ENCODE peak calls at places on chromosomes 12 and 14, in six cellular contexts. U is lung, B is tibial nerve, A is HFFc6, Y is endodermal cell, C is WERI-Rb-1. W is an unnamed sample.

GRCh38 chr14:86858043-86858442 is 1134.9 kb downstream of the GALC start:
- DNase-seq in U (no peak), B (no peak), A (peak), Y (no peak), C (no peak), W (peak)

GRCh38 chr12:24244801-24245200 is 295.3 kb upstream of the SOX5 start:
- DNase-seq in U (no peak), B (no peak), A (no peak), Y (no peak), C (no peak), W (no peak)

GRCh38 chr12:115973968-115974765 is 303.3 kb downstream of the MED13L start:
- DNase-seq in U (no peak), B (no peak), A (no peak), Y (no peak), C (no peak), W (no peak)

GRCh38 chr14:33745163-33745562 is 205.7 kb downstream of the EGLN3 start:
- DNase-seq in U (no peak), B (no peak), A (no peak), Y (no peak), C (no peak), W (peak)

GRCh38 chr14:89025581-89026236 is 201.3 kb downstream of the TTC8 start:
- DNase-seq in U (no peak), B (no peak), A (peak), Y (no peak), C (no peak), W (no peak)

GRCh38 chr14:88005978-88006851 is 1.3 kb downstream of the GPR65 start:
- DNase-seq in U (no peak), B (no peak), A (no peak), Y (no peak), C (no peak), W (peak)

GRCh38 chr14:56881181-56881580 is 70.9 kb upstream of the OTX2 start:
- DNase-seq in U (no peak), B (no peak), A (no peak), Y (no peak), C (no peak), W (no peak)

GRCh38 chr12:109654357-109654756 is 59.3 kb upstream of the FAM222A start:
- DNase-seq in U (no peak), B (no peak), A (no peak), Y (no peak), C (no peak), W (no peak)

GRCh38 chr12:20366776-20367409 is 1.4 kb upstream of the PDE3A start:
- DNase-seq in U (no peak), B (no peak), A (no peak), Y (no peak), C (no peak), W (no peak)

GRCh38 chr14:31703056-31703455 is 141.9 kb downstream of the NUBPL start:
- DNase-seq in U (no peak), B (no peak), A (no peak), Y (no peak), C (no peak), W (no peak)

GRCh38 chr14:101358726-101359125 is 202.6 kb upstream of the DIO3 start:
- DNase-seq in U (peak), B (no peak), A (no peak), Y (no peak), C (no peak), W (no peak)

GRCh38 chr14:76924363-76925151 is 98.3 kb downstream of the LRRC74A start:
- DNase-seq in U (no peak), B (no peak), A (no peak), Y (peak), C (no peak), W (no peak)

GRCh38 chr12:40733871-40734270 is 41.6 kb downstream of the CNTN1 start:
- DNase-seq in U (no peak), B (no peak), A (no peak), Y (no peak), C (no peak), W (no peak)

GRCh38 chr12:93050026-93050747 is 121.1 kb upstream of the EEA1 start:
- DNase-seq in U (no peak), B (no peak), A (peak), Y (no peak), C (no peak), W (peak)

GRCh38 chr12:129641916-129642315 is 261.9 kb downstream of the TMEM132D start:
- DNase-seq in U (no peak), B (no peak), A (no peak), Y (no peak), C (no peak), W (no peak)

GRCh38 chr14:34722723-34723545 is 8.5 kb upstream of the CFL2 start:
- DNase-seq in U (no peak), B (peak), A (peak), Y (peak), C (no peak), W (no peak)

GRCh38 chr12:70354777-70355176 is 11.3 kb upstream of the KCNMB4 start:
- DNase-seq in U (no peak), B (no peak), A (no peak), Y (no peak), C (no peak), W (no peak)

GRCh38 chr14:98412431-98412830 is 859.6 kb downstream of the BCL11B start:
- DNase-seq in U (no peak), B (no peak), A (no peak), Y (no peak), C (no peak), W (no peak)

GRCh38 chr12:108568653-108569154 is 6.3 kb downstream of the ISCU start:
- DNase-seq in U (no peak), B (no peak), A (no peak), Y (peak), C (no peak), W (no peak)

GRCh38 chr12:92396647-92397258 is 251.1 kb upstream of the BTG1 start:
- DNase-seq in U (no peak), B (no peak), A (peak), Y (no peak), C (no peak), W (peak)

GRCh38 chr12:125210104-125210755 is 145.0 kb downstream of the AACS start:
- DNase-seq in U (no peak), B (no peak), A (no peak), Y (no peak), C (no peak), W (no peak)

GRCh38 chr14:99644723-99645544 is at the start of gene HHIPL1:
- DNase-seq in U (no peak), B (no peak), A (no peak), Y (peak), C (no peak), W (peak)

GRCh38 chr12:114710151-114710550 is 26.2 kb upstream of the TBX3 start:
- DNase-seq in U (no peak), B (no peak), A (no peak), Y (peak), C (peak), W (no peak)

DNA sequence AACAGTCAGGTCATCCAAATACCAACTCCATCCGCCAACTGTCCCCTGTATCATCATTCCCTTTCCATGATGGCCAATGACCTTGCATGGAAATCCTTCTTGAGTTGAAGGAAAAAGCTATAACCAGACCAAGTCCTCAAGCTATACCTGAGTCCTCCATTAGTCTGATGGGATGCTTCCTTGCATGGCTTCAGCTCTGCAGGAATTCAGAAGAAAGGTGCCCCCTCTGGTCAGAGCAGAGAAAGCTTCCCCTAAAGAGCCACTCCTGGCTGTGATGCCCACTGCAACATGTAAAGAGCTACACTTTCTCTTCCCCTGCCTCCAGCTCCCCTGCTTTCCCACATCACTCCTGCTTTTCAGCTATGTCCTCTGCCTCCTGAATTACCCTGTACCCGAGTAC is 43.1 kb upstream of the FKBP4 start:
- DNase-seq in U (no peak), B (no peak), A (no peak), Y (peak), C (peak), W (no peak)
- TF ChIP-seq CTCF in U (no peak), B (no peak), A (no peak), Y (peak), C (peak), W (no peak)

GRCh38 chr12:78584695-78585094 is 279.9 kb upstream of the SYT1 start:
- DNase-seq in U (no peak), B (no peak), A (no peak), Y (peak), C (peak), W (no peak)
- TF ChIP-seq CTCF in U (no peak), B (no peak), A (peak), Y (peak), C (peak), W (no peak)

GRCh38 chr14:51653855-51654548 is 2.3 kb downstream of the FRMD6 start:
- DNase-seq in U (no peak), B (no peak), A (no peak), Y (no peak), C (no peak), W (no peak)

GRCh38 chr14:51652168-51653095 is 722 bp downstream of the FRMD6 start:
- DNase-seq in U (peak), B (peak), A (no peak), Y (peak), C (no peak), W (no peak)

GRCh38 chr14:51654549-51654879 is 2.8 kb downstream of the FRMD6 start:
- DNase-seq in U (no peak), B (no peak), A (no peak), Y (no peak), C (no peak), W (no peak)

GRCh38 chr14:51651388-51652167 is at the start of gene FRMD6:
- DNase-seq in U (peak), B (peak), A (peak), Y (peak), C (peak), W (peak)

DNA sequence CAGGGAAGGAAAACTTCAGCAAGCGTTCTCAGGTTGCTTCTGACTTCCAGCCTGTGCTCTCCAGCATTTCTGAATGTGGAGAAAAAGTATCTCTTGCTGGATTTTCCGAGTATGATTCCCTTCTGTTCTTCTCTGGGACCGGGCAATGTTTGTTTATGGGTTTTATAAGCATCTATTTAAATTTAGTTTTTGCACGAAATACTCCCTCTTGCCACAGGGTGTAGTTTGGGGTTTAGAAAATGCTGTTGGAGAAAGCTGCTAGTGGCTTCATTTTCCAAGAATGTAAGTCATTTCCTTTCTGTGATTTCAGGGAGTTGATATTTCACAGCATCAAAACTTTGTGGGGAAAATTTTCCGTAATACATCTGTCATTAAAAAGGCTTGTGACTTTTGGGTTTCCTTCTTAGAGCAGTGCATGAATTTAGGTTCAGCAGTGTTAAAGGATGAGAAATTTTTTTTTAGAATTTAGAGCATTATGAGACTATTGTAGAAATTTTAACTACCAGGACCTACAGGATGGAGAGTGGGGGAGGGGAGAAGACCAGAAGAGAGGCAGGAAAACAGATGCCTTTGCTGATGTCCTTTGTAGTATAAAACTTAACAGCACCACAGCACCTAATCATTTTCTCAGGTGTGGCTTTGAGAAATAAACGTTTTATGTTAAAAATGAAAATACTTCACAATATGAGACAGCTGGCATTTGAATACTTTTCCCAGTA is 1.5 kb downstream of the FRMD6 start:
- DNase-seq in U (no peak), B (peak), A (peak), Y (peak), C (no peak), W (peak)
- TF ChIP-seq CTCF in U (no peak), B (peak), A (peak), Y (peak), C (no peak), W (no peak)

GRCh38 chr12:46437411-46437810 is 64.8 kb upstream of the SLC38A2 start:
- DNase-seq in U (no peak), B (no peak), A (no peak), Y (no peak), C (no peak), W (no peak)

GRCh38 chr12:46438719-46439319 is 66.2 kb upstream of the SLC38A2 start:
- DNase-seq in U (no peak), B (no peak), A (no peak), Y (no peak), C (no peak), W (no peak)

GRCh38 chr12:46436741-46437140 is 64.2 kb upstream of the SLC38A2 start:
- DNase-seq in U (no peak), B (no peak), A (no peak), Y (no peak), C (no peak), W (no peak)

GRCh38 chr12:46439793-46440511 is 67.4 kb upstream of the SLC38A2 start:
- DNase-seq in U (no peak), B (no peak), A (peak), Y (no peak), C (no peak), W (peak)

GRCh38 chr12:46438256-46438655 is 65.7 kb upstream of the SLC38A2 start:
- DNase-seq in U (no peak), B (no peak), A (no peak), Y (no peak), C (no peak), W (no peak)
- TF ChIP-seq CTCF in U (no peak), B (no peak), A (no peak), Y (no peak), C (no peak), W (no peak)

GRCh38 chr12:15971211-15971610 is 60.1 kb downstream of the DERA start:
- DNase-seq in U (no peak), B (no peak), A (no peak), Y (no peak), C (no peak), W (peak)
- TF ChIP-seq CTCF in U (no peak), B (no peak), A (no peak), Y (no peak), C (no peak), W (no peak)

GRCh38 chr14:22836301-22837058 is at the start of gene MMP14:
- DNase-seq in U (peak), B (peak), A (peak), Y (peak), C (no peak), W (peak)

GRCh38 chr14:22837750-22838538 is 1.6 kb downstream of the MMP14 start:
- DNase-seq in U (no peak), B (peak), A (peak), Y (peak), C (no peak), W (peak)

GRCh38 chr14:22838631-22839041 is 2.3 kb downstream of the MMP14 start:
- DNase-seq in U (no peak), B (no peak), A (peak), Y (no peak), C (no peak), W (peak)

GRCh38 chr14:22835505-22835904 is 880 bp upstream of the MMP14 start:
- DNase-seq in U (no peak), B (no peak), A (no peak), Y (no peak), C (no peak), W (no peak)

DNA sequence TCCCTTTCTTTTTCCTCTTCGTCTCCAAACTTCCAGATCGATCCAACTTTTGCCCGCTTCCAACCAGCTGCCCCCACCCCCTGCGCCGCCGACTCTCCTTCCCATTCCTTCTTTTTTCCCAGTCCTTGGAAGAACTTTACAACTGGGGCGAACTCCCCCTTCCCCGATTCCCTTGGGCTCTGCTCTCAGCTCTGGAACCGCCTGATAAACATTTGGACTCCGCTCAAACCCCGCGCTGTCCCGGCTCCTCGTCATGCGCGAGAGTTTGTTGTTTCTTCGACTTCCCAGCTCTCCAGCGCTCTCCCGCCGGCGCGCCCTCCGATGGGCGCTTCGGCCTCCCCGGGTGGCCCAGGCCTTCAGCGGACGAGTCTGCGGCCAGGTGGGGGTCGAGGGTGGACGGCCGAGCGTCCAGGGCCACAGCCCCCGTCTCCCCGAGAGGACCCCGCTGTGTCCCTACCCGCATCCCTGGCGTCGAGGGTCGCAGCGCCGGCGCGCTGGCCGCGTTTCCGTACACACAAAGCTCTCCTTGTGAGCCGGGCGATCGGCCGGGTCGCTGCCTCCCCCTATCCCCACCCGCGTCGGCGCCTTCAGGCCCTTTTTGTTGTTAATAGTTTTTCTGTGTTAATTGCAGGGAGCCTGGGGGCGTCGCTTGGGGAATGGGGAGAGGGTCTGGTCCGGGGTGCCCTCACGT is 819 bp downstream of the MMP14 start:
- DNase-seq in U (no peak), B (no peak), A (peak), Y (peak), C (no peak), W (no peak)
- TF ChIP-seq CTCF in U (no peak), B (no peak), A (peak), Y (no peak), C (no peak), W (no peak)

DNA sequence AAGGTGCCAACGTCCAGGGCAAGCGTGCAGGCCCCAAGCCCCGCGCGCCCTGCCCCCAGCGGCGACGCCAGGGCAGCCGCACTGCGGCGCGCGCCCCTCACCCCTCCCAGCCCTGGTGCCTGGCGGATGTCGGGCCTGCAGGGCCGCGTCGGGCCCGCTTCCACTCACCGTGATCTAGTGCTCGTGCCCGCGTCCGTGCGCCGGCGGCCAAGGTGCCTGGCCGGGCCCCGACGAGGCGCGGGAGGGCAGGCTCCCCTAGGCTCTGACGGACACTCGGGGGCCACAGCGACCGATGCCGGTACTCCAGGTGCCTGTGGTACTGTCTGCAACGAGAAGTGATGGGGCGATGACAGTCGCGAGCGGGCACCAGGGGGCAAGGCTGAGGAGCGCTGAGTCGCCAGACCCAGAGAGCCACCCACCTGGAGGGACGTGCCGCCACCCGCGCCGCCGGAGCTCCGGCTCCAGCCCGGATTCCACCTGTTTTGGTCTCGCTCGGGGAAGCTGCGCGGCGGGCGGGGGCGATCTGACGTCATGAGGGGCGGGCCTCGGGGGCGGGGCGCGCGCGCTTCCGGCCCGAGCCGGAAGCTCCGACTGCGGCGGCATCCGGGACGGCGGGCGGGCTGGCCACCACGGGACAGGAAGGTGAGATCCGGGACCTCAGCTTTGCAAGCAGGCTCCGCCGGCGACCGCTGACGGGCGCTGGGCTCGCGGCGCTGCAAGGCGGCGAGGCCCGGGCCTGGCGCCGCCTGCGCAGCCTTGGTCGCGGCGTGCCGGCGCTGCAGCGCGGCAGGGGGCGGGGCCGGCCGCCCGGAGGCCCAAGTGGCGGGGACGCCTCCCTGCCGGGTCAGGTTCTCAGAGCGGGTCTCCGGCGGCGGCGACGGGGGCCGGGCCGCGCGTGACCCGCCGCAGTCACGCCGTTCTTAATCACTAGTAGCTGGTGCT is at the start of the genes LYSET and MOAP1:
- DNase-seq in U (peak), B (peak), A (peak), Y (peak), C (peak), W (peak)
- TF ChIP-seq CTCF in U (no peak), B (peak), A (peak), Y (peak), C (peak), W (no peak)

GRCh38 chr14:78286210-78286609 is 116.0 kb downstream of the NRXN3 start:
- DNase-seq in U (no peak), B (no peak), A (no peak), Y (peak), C (no peak), W (no peak)
- TF ChIP-seq CTCF in U (no peak), B (no peak), A (no peak), Y (peak), C (peak), W (no peak)